ENCODE peak calls at places on chromosomes 6 and 20, in eight cellular contexts. H, P, A, M, N, K, V and U are unnamed samples.

GRCh38 chr6:33846226-33846625 is 42.4 kb upstream of the MLN start:
- DNase-seq in A (peak), K (no peak), N (no peak), V (no peak), H (no peak), P (no peak), M (no peak), U (no peak)

GRCh38 chr6:160386869-160387518 is 38.8 kb downstream of the SLC22A3 start:
- DNase-seq in P (peak), V (no peak), N (no peak), K (no peak), A (no peak), M (no peak), H (peak), U (no peak)

GRCh38 chr6:170286246-170286933 is 4.5 kb downstream of the DLL1 start:
- DNase-seq in V (no peak), A (no peak), P (peak), K (no peak), M (no peak), N (no peak), H (peak), U (no peak)

GRCh38 chr6:112311950-112312547 is 35.1 kb upstream of the RFPL4B start:
- DNase-seq in H (no peak), P (no peak), A (peak), M (peak), K (no peak), V (no peak), N (no peak), U (no peak)

GRCh38 chr6:28555136-28555535 is 29.5 kb downstream of the GPX5 start:
- DNase-seq in M (no peak), N (no peak), A (no peak), V (no peak), P (no peak), H (no peak), K (no peak), U (no peak)

GRCh38 chr20:35539756-35540212 is 2.1 kb upstream of the ERGIC3 start:
- DNase-seq in K (no peak), V (no peak), A (no peak), P (peak), M (peak), N (no peak), H (no peak), U (no peak)

GRCh38 chr6:108039681-108040080 is 34.9 kb downstream of the OSTM1 start:
- DNase-seq in K (no peak), M (no peak), P (no peak), A (no peak), V (no peak), N (no peak), H (no peak), U (no peak)

GRCh38 chr6:42784739-42785498 is 3.1 kb downstream of the BICRAL start:
- DNase-seq in H (no peak), V (no peak), A (no peak), K (no peak), M (no peak), N (no peak), P (no peak), U (no peak)

GRCh38 chr6:9646346-9647042 is 768.4 kb downstream of the TFAP2A start:
- DNase-seq in H (no peak), K (peak), M (no peak), V (no peak), A (no peak), P (peak), N (no peak), U (no peak)

GRCh38 chr20:2984956-2985661 is 58.3 kb upstream of the GNRH2 start:
- DNase-seq in V (no peak), N (no peak), H (no peak), A (peak), P (peak), M (no peak), K (no peak), U (no peak)

GRCh38 chr6:33205172-33206026 is 944 bp downstream of the HSD17B8 start:
- DNase-seq in K (no peak), V (no peak), M (no peak), P (peak), N (no peak), H (no peak), A (peak), U (no peak)

GRCh38 chr6:99349620-99350141 is at the start of gene FAXC:
- DNase-seq in N (no peak), V (no peak), M (peak), H (peak), K (no peak), A (no peak), P (no peak), U (no peak)

GRCh38 chr6:53318429-53318828 is 30.3 kb downstream of the ELOVL5 start:
- DNase-seq in P (no peak), V (no peak), M (no peak), N (no peak), K (no peak), A (no peak), H (no peak), U (no peak)

GRCh38 chr6:32472781-32473377 is 33.2 kb downstream of the HLA-DRA start:
- DNase-seq in A (no peak), M (no peak), N (no peak), K (no peak), P (no peak), V (no peak), H (no peak), U (no peak)

GRCh38 chr20:10705801-10706459 is 32.1 kb upstream of the JAG1 start:
- DNase-seq in M (no peak), P (no peak), V (no peak), H (no peak), N (no peak), K (no peak), A (no peak), U (no peak)